ENCODE peak calls at places on chromosomes 2 and 18, in six cellular contexts. One of them, this sample, is unnamed.

GRCh38 chr2:98530114-98530513 is 78.2 kb downstream of the COA5 start:
- DNase-seq in MCF 10A: no peak
- DNase-seq in Ammon's horn: no peak
- DNase-seq in T-helper 22 cell: no peak
- DNase-seq in GM03348: no peak
- DNase-seq in NCI-H2107: no peak
- DNase-seq in this sample: no peak

GRCh38 chr18:3526421-3527354 is 76.7 kb downstream of the TGIF1 start:
- DNase-seq in MCF 10A: no peak
- DNase-seq in Ammon's horn: peak
- DNase-seq in T-helper 22 cell: no peak
- DNase-seq in GM03348: peak
- DNase-seq in NCI-H2107: peak
- DNase-seq in this sample: no peak

GRCh38 chr2:180311-180710 is 83.5 kb downstream of the SH3YL1 start:
- DNase-seq in MCF 10A: no peak
- DNase-seq in Ammon's horn: no peak
- DNase-seq in T-helper 22 cell: no peak
- DNase-seq in GM03348: no peak
- DNase-seq in NCI-H2107: no peak
- DNase-seq in this sample: no peak

GRCh38 chr2:129803067-129803466 is 176.4 kb upstream of the RAB6C start:
- DNase-seq in MCF 10A: peak
- DNase-seq in Ammon's horn: no peak
- DNase-seq in T-helper 22 cell: no peak
- DNase-seq in GM03348: no peak
- DNase-seq in NCI-H2107: no peak
- DNase-seq in this sample: no peak

GRCh38 chr2:42864222-42864621 is 71.8 kb upstream of the HAAO start:
- DNase-seq in MCF 10A: no peak
- DNase-seq in Ammon's horn: no peak
- DNase-seq in T-helper 22 cell: no peak
- DNase-seq in GM03348: no peak
- DNase-seq in NCI-H2107: no peak
- DNase-seq in this sample: no peak

GRCh38 chr18:43192408-43192807 is 76.9 kb upstream of the RIT2 start:
- DNase-seq in MCF 10A: no peak
- DNase-seq in Ammon's horn: no peak
- DNase-seq in T-helper 22 cell: no peak
- DNase-seq in GM03348: no peak
- DNase-seq in NCI-H2107: no peak
- DNase-seq in this sample: no peak

GRCh38 chr2:150983498-150983897 is 278.2 kb downstream of the RBM43 start:
- DNase-seq in MCF 10A: no peak
- DNase-seq in Ammon's horn: peak
- DNase-seq in T-helper 22 cell: no peak
- DNase-seq in GM03348: no peak
- DNase-seq in NCI-H2107: no peak
- DNase-seq in this sample: no peak

GRCh38 chr2:29519996-29520395 is 401.4 kb downstream of the ALK start:
- DNase-seq in MCF 10A: no peak
- DNase-seq in Ammon's horn: no peak
- DNase-seq in T-helper 22 cell: no peak
- DNase-seq in GM03348: peak
- DNase-seq in NCI-H2107: no peak
- DNase-seq in this sample: no peak

GRCh38 chr2:246489-247145 is 17.2 kb downstream of the SH3YL1 start:
- DNase-seq in MCF 10A: peak
- DNase-seq in Ammon's horn: peak
- DNase-seq in T-helper 22 cell: no peak
- DNase-seq in GM03348: peak
- DNase-seq in NCI-H2107: no peak
- DNase-seq in this sample: peak

GRCh38 chr2:185185044-185185443 is 553.6 kb upstream of the FSIP2 start:
- DNase-seq in MCF 10A: no peak
- DNase-seq in Ammon's horn: no peak
- DNase-seq in T-helper 22 cell: no peak
- DNase-seq in GM03348: no peak
- DNase-seq in NCI-H2107: no peak
- DNase-seq in this sample: no peak

GRCh38 chr18:31581498-31582197 is 10.0 kb upstream of the TTR start:
- DNase-seq in MCF 10A: no peak
- DNase-seq in Ammon's horn: no peak
- DNase-seq in T-helper 22 cell: no peak
- DNase-seq in GM03348: peak
- DNase-seq in NCI-H2107: no peak
- DNase-seq in this sample: no peak

GRCh38 chr2:30301551-30301950 is 70.2 kb downstream of the LBH start:
- DNase-seq in MCF 10A: no peak
- DNase-seq in Ammon's horn: no peak
- DNase-seq in T-helper 22 cell: no peak
- DNase-seq in GM03348: no peak
- DNase-seq in NCI-H2107: no peak
- DNase-seq in this sample: no peak

GRCh38 chr2:215780313-215780712 is 233.0 kb downstream of the MREG start:
- DNase-seq in MCF 10A: no peak
- DNase-seq in Ammon's horn: no peak
- DNase-seq in T-helper 22 cell: no peak
- DNase-seq in GM03348: no peak
- DNase-seq in NCI-H2107: no peak
- DNase-seq in this sample: no peak

GRCh38 chr2:96538487-96539214 is 2.1 kb downstream of the ARID5A start:
- DNase-seq in MCF 10A: no peak
- DNase-seq in Ammon's horn: peak
- DNase-seq in T-helper 22 cell: peak
- DNase-seq in GM03348: peak
- DNase-seq in NCI-H2107: no peak
- DNase-seq in this sample: peak

GRCh38 chr18:48184118-48184517 is 225.1 kb downstream of the ZBTB7C start:
- DNase-seq in MCF 10A: peak
- DNase-seq in Ammon's horn: no peak
- DNase-seq in T-helper 22 cell: no peak
- DNase-seq in GM03348: no peak
- DNase-seq in NCI-H2107: no peak
- DNase-seq in this sample: no peak

GRCh38 chr2:43605079-43605655 is 9.3 kb upstream of the THADA start:
- DNase-seq in MCF 10A: peak
- DNase-seq in Ammon's horn: peak
- DNase-seq in T-helper 22 cell: no peak
- DNase-seq in GM03348: peak
- DNase-seq in NCI-H2107: no peak
- DNase-seq in this sample: no peak

GRCh38 chr2:42877936-42878335 is 85.6 kb upstream of the HAAO start:
- DNase-seq in MCF 10A: no peak
- DNase-seq in Ammon's horn: no peak
- DNase-seq in T-helper 22 cell: no peak
- DNase-seq in GM03348: no peak
- DNase-seq in NCI-H2107: no peak
- DNase-seq in this sample: no peak

GRCh38 chr2:159775006-159775405 is 23.0 kb downstream of the CD302 start:
- DNase-seq in MCF 10A: no peak
- DNase-seq in Ammon's horn: no peak
- DNase-seq in T-helper 22 cell: no peak
- DNase-seq in GM03348: no peak
- DNase-seq in NCI-H2107: no peak
- DNase-seq in this sample: no peak

GRCh38 chr2:188628989-188629889 is 337.6 kb downstream of the GULP1 start:
- DNase-seq in MCF 10A: peak
- DNase-seq in Ammon's horn: no peak
- DNase-seq in T-helper 22 cell: no peak
- DNase-seq in GM03348: peak
- DNase-seq in NCI-H2107: no peak
- DNase-seq in this sample: no peak

GRCh38 chr2:231533777-231534125 is 3.5 kb upstream of the NMUR1 start:
- DNase-seq in MCF 10A: no peak
- DNase-seq in Ammon's horn: no peak
- DNase-seq in T-helper 22 cell: no peak
- DNase-seq in GM03348: peak
- DNase-seq in NCI-H2107: no peak
- DNase-seq in this sample: no peak

This sample was measured in effector memory CD4-positive, alpha-beta T cell.